ENCODE peak calls at places on chromosomes 1 and 21, in seven cellular contexts. G, H, P, Z, K, A and N are unnamed samples. For H3K36me3, the result is how much of the 10 kb centered on the place peaks cover.

GRCh38 chr1:234727018-234727757 is 117.2 kb upstream of the IRF2BP2 start:
- DNase-seq in G (no peak), Z (no peak), A (no peak), K (no peak), H (no peak), P (no peak), N (peak)

GRCh38 chr1:209899948-209900347 is 38.1 kb upstream of the SYT14 start:
- DNase-seq in P (peak), K (no peak), G (no peak), A (peak), H (no peak), Z (no peak), N (peak)

GRCh38 chr1:151846062-151846568 is 6.5 kb upstream of the C2CD4D start:
- DNase-seq in G (no peak), Z (no peak), H (no peak), K (no peak), P (peak), A (no peak), N (no peak)

GRCh38 chr21:15517394-15517793 is 212.4 kb upstream of the USP25 start:
- DNase-seq in H (no peak), A (no peak), K (no peak), P (no peak), G (no peak), Z (no peak), N (no peak)

GRCh38 chr1:117008675-117009074 is 7.1 kb downstream of the CD101 start:
- DNase-seq in Z (no peak), K (no peak), G (no peak), H (no peak), P (no peak), A (no peak), N (no peak)

GRCh38 chr1:1231400-1232223 is at the start of gene SDF4:
- DNase-seq in K (peak), P (peak), A (peak), H (peak), G (peak), Z (peak), N (peak)

GRCh38 chr1:107687846-107688753 is 276.9 kb downstream of the VAV3 start:
- DNase-seq in P (peak), K (no peak), Z (no peak), G (no peak), H (no peak), A (peak), N (no peak)

GRCh38 chr1:168469690-168470089 is 74.1 kb downstream of the XCL2 start:
- DNase-seq in P (no peak), A (peak), K (peak), Z (peak), H (peak), G (no peak), N (peak)

GRCh38 chr1:30863955-30864604 is 44.5 kb downstream of the SDC3 start:
- DNase-seq in Z (no peak), P (no peak), G (no peak), H (no peak), K (no peak), A (no peak), N (no peak)

GRCh38 chr1:182703539-182703938 is 19.2 kb upstream of the RGS8 start:
- DNase-seq in H (no peak), G (no peak), A (no peak), Z (no peak), P (no peak), K (no peak), N (no peak)

GRCh38 chr1:115336741-115337140 is 1.3 kb downstream of the NGF start:
- DNase-seq in Z (no peak), G (no peak), P (no peak), A (no peak), H (no peak), K (no peak), N (peak)

GRCh38 chr1:3119061-3119460 is 50.1 kb downstream of the PRDM16 start:
- DNase-seq in G (no peak), H (no peak), Z (no peak), A (no peak), P (no peak), K (no peak), N (no peak)

GRCh38 chr1:3117879-3118278 is 48.9 kb downstream of the PRDM16 start:
- DNase-seq in A (no peak), K (no peak), G (no peak), Z (no peak), P (no peak), H (no peak), N (no peak)

GRCh38 chr1:3121401-3122215 is 52.6 kb downstream of the PRDM16 start:
- DNase-seq in H (no peak), G (no peak), A (no peak), Z (no peak), P (no peak), K (no peak), N (no peak)

GRCh38 chr1:3120994-3121393 is 52.0 kb downstream of the PRDM16 start:
- DNase-seq in G (no peak), A (no peak), P (no peak), Z (no peak), K (no peak), H (no peak), N (no peak)

DNA sequence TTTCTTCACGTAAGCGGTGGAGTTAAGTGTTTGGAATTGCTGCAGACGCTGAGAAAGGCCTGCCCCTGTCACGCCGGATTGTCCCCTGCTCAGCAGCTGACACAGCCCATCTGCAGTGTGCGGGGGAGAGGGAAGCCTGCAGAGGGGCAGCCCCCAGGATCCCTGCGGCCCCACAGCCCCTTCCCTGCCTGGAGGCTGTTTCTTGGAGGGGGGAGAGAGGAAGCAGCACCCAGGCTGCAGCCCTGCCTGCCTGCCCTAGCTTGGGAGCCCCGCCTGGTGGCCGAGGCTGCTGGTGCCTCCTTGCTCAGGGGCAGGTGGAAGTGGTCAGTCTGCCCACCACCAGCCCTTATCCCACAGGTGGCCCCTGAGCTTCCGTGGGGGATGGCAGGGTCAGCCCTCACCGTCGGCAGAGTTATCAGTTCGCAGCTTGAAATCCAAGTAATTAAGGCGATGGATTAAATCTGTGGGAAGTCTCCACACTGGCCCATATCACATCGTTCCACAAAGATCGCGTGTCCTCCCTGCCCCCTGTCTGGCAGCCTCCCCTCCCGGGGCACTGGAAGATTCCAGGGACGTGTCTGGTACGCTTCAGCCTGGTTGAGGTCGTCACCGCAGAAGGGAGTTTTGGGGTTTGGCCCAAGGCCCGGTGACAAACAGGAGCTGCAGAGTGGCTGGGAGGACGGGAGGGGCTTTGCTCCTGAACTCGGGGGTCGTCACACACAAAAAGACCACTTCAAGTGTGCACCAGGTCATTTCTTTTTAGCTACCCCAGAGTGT is 50.9 kb downstream of the PRDM16 start:
- DNase-seq in K (no peak), G (no peak), H (no peak), Z (no peak), A (no peak), P (no peak), N (peak)
- H3K27ac ChIP-seq in K (no peak), G (peak), H (no peak), Z (no peak), A (no peak), P (no peak), N (peak)

DNA sequence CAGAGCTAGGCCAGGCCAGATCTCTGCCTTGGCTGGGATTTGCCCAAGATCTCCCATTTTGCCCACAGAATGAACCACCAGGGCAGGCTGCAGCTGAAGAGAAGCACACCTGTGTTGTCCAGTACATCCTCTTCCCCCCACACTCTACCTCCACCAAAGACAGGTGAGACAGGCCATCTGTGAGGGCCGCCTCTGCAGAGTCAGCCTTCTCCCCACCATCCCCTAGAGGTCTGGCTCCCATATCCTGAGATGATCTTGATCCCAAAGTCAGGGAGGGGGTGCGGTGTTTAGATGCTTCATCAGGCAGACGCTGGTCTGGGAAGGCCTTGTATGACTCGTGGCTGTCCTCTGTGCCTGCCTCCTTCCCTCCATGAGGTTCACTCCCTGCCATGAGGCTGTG is 28.7 kb downstream of the HYI start:
- DNase-seq in A (no peak), G (no peak), Z (no peak), H (peak), P (no peak), K (no peak), N (no peak)
- H3K36me3 ChIP-seq in A (half or more), G (under half), Z (under half), H (under half), P (half or more), K (under half), N (half or more)

GRCh38 chr1:41811051-41811795 is 107.5 kb downstream of the HIVEP3 start:
- DNase-seq in K (no peak), Z (no peak), A (no peak), P (no peak), H (no peak), G (no peak), N (no peak)

GRCh38 chr1:41811978-41812852 is 106.5 kb downstream of the HIVEP3 start:
- DNase-seq in P (peak), K (peak), A (peak), Z (peak), H (peak), G (peak), N (peak)

GRCh38 chr1:41813220-41813619 is 105.5 kb downstream of the HIVEP3 start:
- DNase-seq in G (no peak), K (no peak), A (no peak), P (no peak), Z (no peak), H (no peak), N (no peak)

GRCh38 chr1:41816061-41816460 is 102.7 kb downstream of the HIVEP3 start:
- DNase-seq in H (no peak), P (no peak), K (no peak), Z (no peak), G (no peak), A (no peak), N (no peak)

DNA sequence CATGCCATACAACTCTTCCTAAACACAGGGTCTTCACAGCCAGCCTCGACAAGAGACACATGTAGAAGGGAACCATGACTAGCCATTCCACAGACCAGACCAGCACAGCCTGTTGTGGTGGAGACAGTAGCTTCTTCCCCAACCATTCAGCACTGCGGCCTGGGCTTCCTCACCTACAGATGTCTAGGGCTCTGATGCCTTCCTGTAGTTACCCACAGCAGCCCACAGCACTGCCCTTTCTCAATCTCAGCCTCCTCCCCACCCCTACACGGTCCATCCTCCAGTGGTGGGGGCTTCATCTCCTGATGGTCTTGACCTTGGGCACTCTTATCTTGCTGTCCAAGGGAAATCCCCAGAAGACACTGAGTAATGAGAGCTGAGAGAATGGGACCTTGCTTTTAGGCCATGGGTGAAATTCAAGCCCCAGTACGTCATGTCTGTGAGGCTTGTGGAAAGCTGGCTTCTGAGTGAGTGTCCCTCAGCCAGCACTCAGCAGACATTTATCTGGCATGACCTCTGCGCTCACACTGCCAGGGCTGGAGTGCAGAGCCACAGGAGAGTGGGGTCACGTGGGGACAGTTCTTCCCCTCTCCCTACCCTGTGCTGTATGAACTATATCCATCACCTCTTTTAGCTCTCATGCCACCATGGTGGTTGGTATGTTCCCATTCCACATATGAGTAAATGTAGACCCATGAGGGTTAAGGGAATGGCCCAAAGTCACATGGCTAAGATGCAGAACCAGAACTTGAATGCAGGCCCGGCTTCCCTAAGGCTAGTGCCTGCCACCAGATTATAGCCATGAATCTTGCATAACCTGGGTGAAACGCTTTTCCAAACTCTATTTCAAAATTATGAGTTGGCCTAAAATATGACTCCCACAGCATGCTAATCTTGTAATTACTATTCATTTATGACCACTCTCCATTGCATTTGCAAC is 104.7 kb downstream of the HIVEP3 start:
- DNase-seq in A (no peak), Z (no peak), K (no peak), G (no peak), H (no peak), P (no peak), N (no peak)
- H3K27ac ChIP-seq in A (no peak), Z (no peak), K (no peak), G (no peak), H (no peak), P (no peak), N (no peak)

GRCh38 chr1:196557797-196558196 is 50.4 kb downstream of the KCNT2 start:
- DNase-seq in K (no peak), G (no peak), A (no peak), Z (no peak), P (no peak), H (no peak), N (no peak)
- H3K36me3 ChIP-seq in K (under half), G (under half), A (under half), Z (under half), P (under half), H (under half), N (under half)

DNA sequence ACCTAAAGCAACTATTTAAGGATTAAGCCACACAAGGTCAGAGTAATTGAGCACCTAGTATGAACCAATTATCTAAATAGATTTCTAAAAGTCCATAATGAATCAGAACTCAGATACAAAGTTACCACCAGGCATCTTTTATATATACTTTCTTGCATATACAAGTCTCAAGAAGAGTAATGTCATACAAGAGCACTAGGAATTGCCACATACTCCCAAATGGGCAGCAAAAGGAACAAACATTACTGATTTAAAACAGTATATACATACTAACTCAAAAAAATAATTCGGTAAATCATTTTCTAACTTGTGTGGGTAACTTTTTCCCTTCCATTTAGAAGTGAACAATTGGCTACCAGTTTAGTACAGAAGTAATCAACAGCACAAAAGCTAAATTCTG is 22.1 kb downstream of the SERBP1 start:
- DNase-seq in H (no peak), Z (no peak), G (no peak), K (no peak), P (no peak), A (no peak), N (no peak)
- H3K27ac ChIP-seq in H (no peak), Z (no peak), G (no peak), K (no peak), P (no peak), A (no peak), N (no peak)

DNA sequence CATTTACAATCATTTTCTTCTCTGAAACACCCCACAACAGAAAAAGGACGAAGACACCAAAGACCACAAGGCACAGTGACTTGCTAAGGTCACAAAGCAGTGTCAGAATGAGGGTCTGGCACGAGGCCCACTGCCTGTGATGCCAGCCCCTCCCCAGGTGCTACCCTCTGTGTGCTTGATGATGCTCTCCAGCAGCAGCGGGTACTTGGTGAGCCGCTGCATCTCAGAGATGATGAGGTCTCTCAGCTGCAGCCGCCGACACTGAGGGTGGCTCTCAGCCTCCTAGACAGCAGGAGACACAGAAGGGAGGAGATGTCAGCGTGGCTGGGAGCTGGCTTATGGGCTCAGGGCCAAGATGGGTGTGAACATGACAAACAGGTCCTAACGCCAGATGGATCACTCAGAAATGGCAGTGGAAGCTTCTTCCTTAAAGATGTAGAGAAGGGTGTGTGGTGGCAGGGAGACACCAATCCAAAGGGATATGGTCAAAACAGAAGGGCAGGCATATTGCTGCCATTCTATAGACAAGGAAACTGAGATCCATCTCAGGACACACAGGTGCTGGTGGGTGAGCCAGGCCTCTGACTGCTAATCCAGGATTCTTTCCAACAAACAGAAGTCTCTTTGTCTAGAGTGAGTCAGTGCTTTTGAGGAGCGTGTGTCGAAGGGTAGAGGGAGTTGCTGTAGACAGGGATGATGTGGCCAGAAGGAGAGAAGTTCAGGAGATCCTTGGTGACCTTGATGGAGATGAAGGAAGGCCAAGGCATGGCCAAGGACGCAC is 25.6 kb downstream of the LRRC71 start:
- DNase-seq in H (no peak), P (no peak), G (no peak), K (peak), A (peak), Z (no peak), N (no peak)
- H3K36me3 ChIP-seq in H (under half), P (half or more), G (under half), K (under half), A (under half), Z (under half), N (half or more)

DNA sequence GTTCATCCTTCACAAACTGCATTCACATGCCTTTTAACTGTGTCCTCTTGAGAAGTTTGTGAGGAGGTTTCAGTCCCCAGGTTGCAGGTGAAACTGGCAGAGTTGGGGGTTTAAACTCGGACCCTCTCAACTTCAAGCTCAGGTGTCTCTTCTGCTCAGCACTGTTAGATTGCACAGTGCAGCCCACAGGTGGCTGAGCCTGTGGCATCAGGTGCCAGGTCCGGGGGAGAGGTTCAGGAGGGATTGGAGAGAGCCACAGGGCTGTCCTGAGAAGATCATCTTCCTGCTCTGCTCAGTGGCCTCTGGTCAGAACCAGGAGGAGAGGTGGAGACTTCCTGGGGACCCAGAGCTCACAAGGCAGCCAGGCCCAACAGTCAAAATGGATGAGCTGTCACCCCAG is 152.2 kb upstream of the RAB4A start:
- DNase-seq in A (no peak), G (no peak), K (no peak), Z (no peak), P (no peak), H (no peak), N (no peak)
- H3K27ac ChIP-seq in A (no peak), G (no peak), K (no peak), Z (no peak), P (no peak), H (peak), N (no peak)

GRCh38 chr1:236809133-236809532 is 14.0 kb downstream of the MTR start:
- DNase-seq in Z (no peak), G (no peak), H (no peak), P (no peak), A (no peak), K (no peak), N (no peak)

GRCh38 chr1:236806634-236807033 is 11.5 kb downstream of the MTR start:
- DNase-seq in G (no peak), A (no peak), H (no peak), Z (no peak), P (no peak), K (no peak), N (no peak)

GRCh38 chr1:236810018-236810417 is 14.9 kb downstream of the MTR start:
- DNase-seq in Z (no peak), P (no peak), G (no peak), H (no peak), K (no peak), A (no peak), N (no peak)

GRCh38 chr1:236808564-236809130 is 13.6 kb downstream of the MTR start:
- DNase-seq in G (no peak), Z (no peak), H (no peak), K (no peak), A (peak), P (peak), N (no peak)

DNA sequence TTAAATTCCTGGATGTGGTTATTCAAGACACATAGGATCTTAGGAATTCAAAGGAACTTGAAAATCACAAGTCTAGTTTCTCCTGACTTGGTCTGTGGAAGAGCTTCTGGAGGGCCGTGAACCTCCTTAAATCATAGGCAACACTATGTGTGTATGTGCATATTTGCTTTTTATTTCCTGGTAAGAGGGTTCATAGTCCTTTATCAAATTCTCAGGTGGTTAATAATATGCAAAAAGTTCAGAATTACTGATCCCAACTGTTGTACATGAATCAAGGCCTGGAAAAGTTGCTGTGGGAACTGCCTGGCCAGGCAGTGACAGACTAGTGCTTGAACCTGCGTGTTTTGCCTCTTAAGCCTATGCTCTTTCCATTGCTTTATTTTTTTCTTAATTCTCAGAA is 12.9 kb downstream of the MTR start:
- DNase-seq in Z (no peak), K (no peak), A (no peak), G (no peak), P (no peak), H (no peak), N (no peak)
- H3K36me3 ChIP-seq in Z (under half), K (under half), A (under half), G (under half), P (half or more), H (under half), N (half or more)